ENCODE peak calls at places on chromosomes 5 and 9, in ten cellular contexts. N, K, J, X, H, F, M, E, L and I are unnamed samples.

GRCh38 chr5:60827201-60827600 is 16.9 kb downstream of the ELOVL7 start:
- DNase-seq in M (no peak), J (no peak), L (no peak), E (no peak), H (no peak), N (no peak), K (no peak), X (no peak), F (no peak), I (no peak)

GRCh38 chr5:10825897-10826644 is 65.0 kb upstream of the DAP start:
- DNase-seq in H (no peak), X (no peak), E (no peak), L (no peak), N (no peak), K (no peak), J (no peak), M (no peak), F (no peak), I (no peak)

GRCh38 chr5:139561655-139562451 is 714 bp downstream of the UBE2D2 start:
- DNase-seq in N (peak), X (peak), E (no peak), M (peak), K (no peak), J (peak), L (peak), H (peak), F (peak), I (peak)

GRCh38 chr9:88258587-88258986 is 120.3 kb upstream of the SPATA31C2 start:
- DNase-seq in N (peak), F (peak), X (peak), H (peak), M (peak), L (no peak), K (no peak), E (peak), J (no peak), I (no peak)

GRCh38 chr9:129712595-129713524 is 40.0 kb downstream of the PTGES start:
- DNase-seq in F (no peak), M (no peak), N (no peak), J (no peak), L (no peak), X (no peak), E (no peak), K (no peak), H (no peak), I (no peak)

GRCh38 chr5:157821405-157821804 is 37.5 kb downstream of the CLINT1 start:
- DNase-seq in L (no peak), J (no peak), M (no peak), K (no peak), F (no peak), N (no peak), H (no peak), X (no peak), E (no peak), I (no peak)

GRCh38 chr5:91224459-91224858 is 158.7 kb downstream of the ARRDC3 start:
- DNase-seq in E (no peak), M (no peak), J (no peak), F (no peak), K (no peak), X (no peak), N (no peak), L (no peak), H (no peak), I (no peak)

GRCh38 chr5:171825046-171825445 is 39.4 kb downstream of the SMIM23 start:
- DNase-seq in H (no peak), M (no peak), X (no peak), L (no peak), E (no peak), J (no peak), K (no peak), F (no peak), N (no peak), I (no peak)

GRCh38 chr5:62588668-62589067 is 10.0 kb downstream of the LRRC70 start:
- DNase-seq in L (peak), K (no peak), X (no peak), E (no peak), H (no peak), N (no peak), J (no peak), M (no peak), F (no peak), I (no peak)

GRCh38 chr9:126363250-126363649 is 36.6 kb downstream of the MVB12B start:
- DNase-seq in N (no peak), M (no peak), L (no peak), K (no peak), X (no peak), E (no peak), F (no peak), H (no peak), J (no peak), I (no peak)

GRCh38 chr9:96383165-96383939 is at the start of gene SLC35D2:
- DNase-seq in K (no peak), F (peak), M (peak), L (peak), E (peak), N (peak), X (peak), J (peak), H (peak), I (peak)

GRCh38 chr9:16126042-16126441 is 573.2 kb downstream of the CCDC171 start:
- DNase-seq in M (no peak), L (no peak), N (no peak), X (no peak), H (no peak), E (no peak), K (no peak), F (no peak), J (no peak), I (no peak)

GRCh38 chr5:36630201-36630968 is 24.0 kb downstream of the SLC1A3 start:
- DNase-seq in F (no peak), J (no peak), E (no peak), M (no peak), L (no peak), X (no peak), N (no peak), H (no peak), K (no peak), I (no peak)

GRCh38 chr5:8184455-8185063 is 315.6 kb downstream of the MTRR start:
- DNase-seq in X (no peak), H (no peak), L (peak), M (no peak), J (peak), F (peak), N (no peak), E (no peak), K (no peak), I (no peak)

DNA sequence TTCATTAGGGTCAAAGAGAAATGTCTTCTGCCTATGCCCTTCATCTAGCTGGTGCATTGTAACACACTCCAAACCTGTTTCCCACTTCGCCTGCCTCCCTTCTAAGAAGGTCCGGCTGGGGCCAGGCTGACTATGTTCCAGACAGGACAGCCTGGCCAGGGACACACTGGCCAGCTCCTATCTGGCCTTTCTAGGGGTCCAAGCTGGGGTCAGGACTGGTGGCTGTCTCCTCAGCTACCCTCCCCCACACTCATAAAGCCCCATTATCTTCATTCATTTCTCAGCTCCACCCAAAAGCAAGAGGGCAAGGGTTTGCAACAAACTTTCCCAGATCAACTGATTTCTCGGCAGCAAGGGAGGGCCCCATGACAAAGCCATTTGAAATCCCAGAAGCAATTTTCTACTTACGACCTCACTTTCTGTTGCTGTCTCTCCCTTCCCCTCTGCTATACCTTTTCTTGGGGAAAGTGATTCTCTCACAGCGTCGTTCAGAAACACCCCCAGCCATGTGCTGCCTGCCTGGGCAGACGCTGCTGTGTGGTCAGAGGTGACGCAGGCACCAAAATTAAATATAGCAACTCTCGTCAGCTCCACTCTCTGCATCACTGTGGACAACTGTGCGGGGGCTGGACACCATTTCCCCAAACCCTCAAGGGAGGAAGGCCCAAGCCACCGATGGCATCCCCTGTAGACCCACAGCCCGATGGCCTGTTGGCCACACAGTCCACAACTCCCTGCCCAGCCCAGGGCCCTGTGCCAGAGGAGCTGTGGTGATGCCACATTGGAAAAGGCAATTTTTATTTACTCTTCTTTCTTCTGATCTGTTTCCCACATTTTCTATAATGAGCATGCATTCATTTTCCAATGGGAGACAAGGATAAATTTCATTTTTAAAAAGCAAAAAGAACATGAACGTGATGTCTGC is 6.1 kb downstream of the IL13 start:
- DNase-seq in L (no peak), F (no peak), J (no peak), E (no peak), K (no peak), N (no peak), M (no peak), X (no peak), H (no peak), I (peak)
- TF ChIP-seq POLR2A in L (no peak), F (no peak), J (no peak), E (no peak), K (no peak), N (no peak), M (no peak), X (no peak), H (no peak), I (no peak)

GRCh38 chr9:137083418-137084004 is 3.3 kb upstream of the MAN1B1 start:
- DNase-seq in K (peak), L (peak), E (no peak), X (peak), J (peak), M (peak), F (no peak), N (peak), H (no peak), I (peak)
- H3K27ac ChIP-seq in K (peak), L (peak), E (peak), X (no peak), J (peak), M (peak), F (no peak), N (no peak), H (no peak), I (peak)

DNA sequence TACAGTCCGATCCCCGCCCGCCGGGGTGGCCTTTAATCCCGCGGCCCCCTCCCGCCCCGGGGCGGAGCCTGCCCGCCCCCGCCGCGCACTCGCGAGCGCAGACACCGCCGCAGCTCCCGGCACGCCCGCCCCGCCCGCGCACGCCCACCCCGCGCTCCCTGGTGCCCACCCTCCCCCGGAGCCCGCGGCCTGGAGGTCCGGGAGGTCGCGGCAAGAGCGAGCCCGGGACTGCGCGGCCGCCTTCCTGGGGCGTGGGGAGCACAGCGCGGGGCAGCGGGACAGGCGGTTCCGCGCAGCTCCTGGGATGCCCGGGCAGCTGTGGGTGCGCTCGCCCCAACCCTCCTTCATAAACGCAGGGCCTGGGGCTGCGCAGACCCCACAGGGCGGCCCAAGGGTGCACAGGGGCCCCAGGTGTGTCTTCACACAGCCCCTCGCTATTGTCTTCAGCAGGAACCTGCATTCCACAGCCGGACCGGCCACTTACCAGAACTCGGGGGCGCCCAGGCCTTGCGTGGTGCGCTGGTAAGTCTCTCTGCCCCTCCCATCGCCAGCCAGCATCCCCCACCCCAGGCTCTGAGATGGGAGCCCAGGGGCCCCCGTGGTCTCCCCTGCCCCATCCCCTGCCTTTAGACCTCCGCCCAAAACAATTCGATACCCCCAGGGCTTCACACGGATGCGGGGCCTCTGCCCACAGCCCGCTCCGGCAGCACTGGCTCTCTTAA is at the start of gene SLC9A3:
- DNase-seq in F (no peak), M (no peak), J (no peak), K (no peak), E (no peak), H (no peak), N (no peak), L (no peak), X (no peak), I (no peak)
- H3K4me3 ChIP-seq in F (no peak), M (peak), J (peak), K (no peak), E (peak), H (no peak), N (peak), L (no peak), X (peak), I (peak)

GRCh38 chr9:106861585-106862114 is 1.3 kb upstream of the ZNF462 start:
- DNase-seq in L (peak), E (no peak), X (no peak), H (no peak), J (no peak), K (no peak), M (no peak), N (no peak), F (peak), I (no peak)

GRCh38 chr9:106860731-106861584 is 2.0 kb upstream of the ZNF462 start:
- DNase-seq in K (no peak), M (peak), H (peak), N (peak), X (peak), F (peak), E (peak), L (peak), J (peak), I (no peak)

GRCh38 chr9:106864533-106865143 is 1.7 kb downstream of the ZNF462 start:
- DNase-seq in L (peak), J (no peak), E (no peak), N (peak), F (peak), H (no peak), M (peak), X (no peak), K (no peak), I (no peak)

GRCh38 chr9:106862115-106862945 is 636 bp upstream of the ZNF462 start:
- DNase-seq in N (peak), H (peak), F (peak), E (peak), M (peak), K (no peak), J (peak), L (peak), X (peak), I (no peak)

DNA sequence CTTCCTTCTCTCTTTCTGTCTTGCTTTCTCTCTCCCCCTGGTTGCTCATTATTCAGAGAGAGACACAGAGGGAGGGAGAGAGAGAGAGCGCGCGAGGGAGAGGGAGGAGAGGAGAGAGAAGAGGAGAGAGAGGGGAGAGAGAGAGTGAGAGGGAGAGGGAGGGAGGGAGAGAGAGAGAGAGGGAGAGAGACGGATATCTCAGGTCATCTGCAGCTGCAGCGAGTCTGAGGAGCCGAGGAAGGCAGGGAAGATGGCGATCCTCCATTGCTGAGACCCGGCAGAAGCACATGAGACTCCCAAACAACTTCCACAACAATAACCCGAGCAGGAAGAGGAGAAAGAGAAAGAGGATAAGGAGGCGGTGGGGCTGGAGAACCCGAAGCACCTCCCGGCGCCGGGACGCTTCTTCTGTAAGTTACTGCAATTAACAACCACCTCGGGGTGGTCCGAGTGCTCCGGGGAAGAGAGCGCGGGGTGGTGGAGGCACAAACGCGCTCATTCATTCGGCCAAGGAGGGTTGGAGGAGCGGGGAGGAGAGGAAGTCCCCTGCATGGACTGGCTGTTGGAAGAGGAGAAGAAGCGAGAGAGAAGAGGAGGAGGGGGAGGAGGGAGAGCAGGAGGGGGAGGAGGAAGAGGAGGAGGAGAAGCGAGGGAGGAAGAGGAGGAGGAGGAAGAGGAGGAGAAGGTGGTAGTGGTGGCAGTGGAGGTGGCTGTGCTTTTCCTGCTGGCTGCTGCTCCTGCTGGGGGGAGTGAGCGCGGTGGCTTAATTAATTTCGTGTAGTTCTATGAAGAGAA is at the start of gene ZNF462:
- DNase-seq in L (peak), E (peak), F (peak), H (peak), K (no peak), X (peak), N (peak), M (peak), J (peak), I (no peak)
- TF ChIP-seq POLR2A in L (peak), E (peak), F (peak), H (peak), K (no peak), X (no peak), N (peak), M (no peak), J (peak), I (no peak)

DNA sequence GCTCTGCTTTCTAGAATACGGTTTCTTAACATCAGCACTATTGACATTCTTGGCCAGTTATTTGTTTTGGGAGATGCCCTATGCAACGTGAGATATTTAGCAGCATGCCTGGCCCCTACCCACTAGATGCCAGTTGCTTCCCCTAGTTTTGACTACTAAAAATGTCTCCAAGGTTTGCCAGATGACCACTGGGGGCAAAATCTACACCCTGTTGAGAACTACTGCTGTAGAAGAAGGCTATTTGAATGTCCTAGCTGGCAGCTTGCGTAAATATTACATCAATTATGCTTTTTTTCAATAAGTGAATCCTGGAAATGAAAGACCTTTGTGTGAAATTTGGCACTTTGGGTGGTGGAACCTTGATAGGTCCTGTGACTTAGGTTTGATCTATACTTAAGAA is 5.0 kb downstream of the NCBP1 start:
- DNase-seq in E (no peak), N (no peak), H (no peak), K (no peak), L (no peak), F (no peak), J (peak), X (no peak), M (no peak), I (no peak)
- H3K27ac ChIP-seq in E (no peak), N (no peak), H (no peak), K (no peak), L (no peak), F (no peak), J (no peak), X (no peak), M (no peak), I (no peak)

GRCh38 chr5:14809369-14810144 is 62.0 kb downstream of the ANKH start:
- DNase-seq in E (no peak), L (peak), F (peak), H (no peak), X (peak), K (peak), M (peak), J (peak), N (peak), I (no peak)
- H3K4me3 ChIP-seq in E (no peak), L (peak), F (no peak), H (no peak), X (peak), K (peak), M (no peak), J (no peak), N (no peak), I (no peak)

GRCh38 chr5:142364251-142365145 is 39.7 kb upstream of the SPRY4 start:
- DNase-seq in F (peak), J (peak), H (no peak), X (peak), M (peak), L (peak), N (peak), K (no peak), E (peak), I (peak)
- TF ChIP-seq POLR2A in F (peak), J (no peak), H (no peak), X (no peak), M (no peak), L (peak), N (no peak), K (peak), E (no peak), I (no peak)

GRCh38 chr5:59062986-59063683 is 480.3 kb downstream of the RAB3C start:
- DNase-seq in M (no peak), J (peak), L (no peak), X (no peak), E (no peak), N (peak), F (no peak), H (no peak), K (no peak), I (no peak)

GRCh38 chr5:59065551-59065950 is 482.7 kb downstream of the RAB3C start:
- DNase-seq in E (no peak), N (no peak), M (no peak), K (no peak), L (no peak), F (no peak), X (no peak), H (no peak), J (peak), I (no peak)

GRCh38 chr5:59061377-59061776 is 478.5 kb downstream of the RAB3C start:
- DNase-seq in F (no peak), L (no peak), X (no peak), E (no peak), M (no peak), K (no peak), J (peak), H (no peak), N (no peak), I (no peak)

GRCh38 chr5:59066367-59067163 is 483.7 kb downstream of the RAB3C start:
- DNase-seq in H (no peak), M (no peak), L (no peak), X (no peak), E (no peak), F (no peak), K (no peak), N (no peak), J (peak), I (no peak)

GRCh38 chr5:59064256-59064655 is 481.4 kb downstream of the RAB3C start:
- DNase-seq in J (no peak), K (no peak), F (no peak), N (no peak), X (no peak), M (no peak), H (no peak), L (no peak), E (no peak), I (no peak)
- H3K27ac ChIP-seq in J (peak), K (no peak), F (no peak), N (no peak), X (no peak), M (no peak), H (no peak), L (no peak), E (no peak), I (no peak)

GRCh38 chr5:72408127-72408526 is 88.0 kb downstream of the PTCD2 start:
- DNase-seq in H (no peak), N (no peak), X (no peak), L (no peak), F (no peak), J (no peak), E (no peak), K (no peak), M (no peak), I (no peak)
- H3K4me3 ChIP-seq in H (no peak), N (no peak), X (no peak), L (no peak), F (no peak), J (no peak), E (no peak), K (no peak), M (no peak), I (no peak)